ENCODE peak calls at places on chromosomes 2 and 18, in seven cellular contexts. One of them, this sample, is unnamed.

GRCh38 chr2:64467463-64467843 is 13.5 kb downstream of the LGALSL start:
- DNase-seq in neural crest cell: no peak
- DNase-seq in tibial artery: peak; percentile 41
- DNase-seq in BE2C: no peak
- DNase-seq in vagina: no peak
- DNase-seq in stomach: no peak
- DNase-seq in brain microvascular endothelial cell: no peak
- DNase-seq in this sample: no peak

GRCh38 chr2:39981877-39982276 is 202.8 kb upstream of the THUMPD2 start:
- DNase-seq in stomach: no peak
- DNase-seq in brain microvascular endothelial cell: no peak
- DNase-seq in BE2C: no peak
- DNase-seq in tibial artery: no peak
- DNase-seq in vagina: no peak
- DNase-seq in neural crest cell: no peak
- DNase-seq in this sample: no peak

GRCh38 chr18:24000613-24001490 is 13.7 kb upstream of the TTC39C start:
- DNase-seq in BE2C: no peak
- DNase-seq in tibial artery: no peak
- DNase-seq in stomach: no peak
- DNase-seq in vagina: no peak
- DNase-seq in brain microvascular endothelial cell: no peak
- DNase-seq in neural crest cell: no peak
- DNase-seq in this sample: no peak

GRCh38 chr2:47201224-47201623 is 46.1 kb upstream of the STPG4 start:
- DNase-seq in tibial artery: no peak
- DNase-seq in vagina: no peak
- DNase-seq in brain microvascular endothelial cell: no peak
- DNase-seq in stomach: no peak
- DNase-seq in BE2C: no peak
- DNase-seq in neural crest cell: no peak
- DNase-seq in this sample: no peak

GRCh38 chr18:57801379-57802165 is 1.5 kb downstream of the ATP8B1 start:
- DNase-seq in tibial artery: no peak
- DNase-seq in brain microvascular endothelial cell: no peak
- DNase-seq in neural crest cell: no peak
- DNase-seq in stomach: peak; percentile 50
- DNase-seq in vagina: no peak
- DNase-seq in BE2C: no peak
- DNase-seq in this sample: peak; percentile 53

GRCh38 chr2:206379321-206379720 is 64.0 kb upstream of the ADAM23 start:
- DNase-seq in BE2C: no peak
- DNase-seq in stomach: no peak
- DNase-seq in neural crest cell: no peak
- DNase-seq in brain microvascular endothelial cell: no peak
- DNase-seq in vagina: no peak
- DNase-seq in tibial artery: no peak
- DNase-seq in this sample: no peak

GRCh38 chr2:120470717-120471060 is 124.8 kb downstream of the INHBB start:
- DNase-seq in stomach: no peak
- DNase-seq in neural crest cell: no peak
- DNase-seq in vagina: no peak
- DNase-seq in brain microvascular endothelial cell: no peak
- DNase-seq in tibial artery: peak; percentile 61
- DNase-seq in BE2C: no peak
- DNase-seq in this sample: no peak

GRCh38 chr18:59022167-59022945 is 117.3 kb upstream of the SEC11C start:
- DNase-seq in BE2C: peak; percentile 51
- DNase-seq in tibial artery: no peak
- DNase-seq in brain microvascular endothelial cell: no peak
- DNase-seq in vagina: no peak
- DNase-seq in neural crest cell: no peak
- DNase-seq in stomach: no peak
- DNase-seq in this sample: no peak

GRCh38 chr2:7118606-7119503 is 201.6 kb downstream of the RNF144A start:
- DNase-seq in BE2C: peak; percentile 51
- DNase-seq in tibial artery: no peak
- DNase-seq in brain microvascular endothelial cell: peak; percentile 47
- DNase-seq in stomach: no peak
- DNase-seq in vagina: no peak
- DNase-seq in neural crest cell: peak; percentile 26
- DNase-seq in this sample: peak; percentile 56

GRCh38 chr2:31241625-31242270 is 7.8 kb downstream of the EHD3 start:
- DNase-seq in neural crest cell: no peak
- DNase-seq in tibial artery: no peak
- DNase-seq in stomach: no peak
- DNase-seq in brain microvascular endothelial cell: no peak
- DNase-seq in BE2C: no peak
- DNase-seq in vagina: no peak
- DNase-seq in this sample: no peak

GRCh38 chr2:200677721-200678532 is 92.1 kb downstream of the AOX1 start:
- DNase-seq in neural crest cell: no peak
- DNase-seq in vagina: no peak
- DNase-seq in tibial artery: peak; percentile 63
- DNase-seq in brain microvascular endothelial cell: peak; percentile 12
- DNase-seq in stomach: no peak
- DNase-seq in BE2C: no peak
- DNase-seq in this sample: no peak

GRCh38 chr2:29051730-29052129 is 22.6 kb downstream of the PCARE start:
- DNase-seq in neural crest cell: no peak
- DNase-seq in stomach: no peak
- DNase-seq in tibial artery: no peak
- DNase-seq in vagina: no peak
- DNase-seq in brain microvascular endothelial cell: no peak
- DNase-seq in BE2C: no peak
- DNase-seq in this sample: no peak

GRCh38 chr18:49174478-49174877 is 223.7 kb upstream of the SMAD7 start:
- DNase-seq in brain microvascular endothelial cell: no peak
- DNase-seq in stomach: no peak
- DNase-seq in neural crest cell: no peak
- DNase-seq in tibial artery: no peak
- DNase-seq in BE2C: no peak
- DNase-seq in vagina: no peak
- DNase-seq in this sample: no peak

GRCh38 chr2:70709746-70710145 is 58.3 kb downstream of the ADD2 start:
- DNase-seq in neural crest cell: no peak
- DNase-seq in stomach: no peak
- DNase-seq in BE2C: no peak
- DNase-seq in vagina: no peak
- DNase-seq in tibial artery: no peak
- DNase-seq in brain microvascular endothelial cell: no peak
- DNase-seq in this sample: no peak

GRCh38 chr18:75247601-75248421 is 37.2 kb downstream of the TSHZ1 start:
- DNase-seq in neural crest cell: no peak
- DNase-seq in vagina: no peak
- DNase-seq in BE2C: no peak
- DNase-seq in stomach: no peak
- DNase-seq in brain microvascular endothelial cell: peak; percentile 63
- DNase-seq in tibial artery: no peak
- DNase-seq in this sample: no peak

GRCh38 chr2:156445311-156446218 is 9.4 kb downstream of the GPD2 start:
- DNase-seq in stomach: no peak
- DNase-seq in tibial artery: no peak
- DNase-seq in brain microvascular endothelial cell: peak; percentile 75
- DNase-seq in vagina: no peak
- DNase-seq in BE2C: no peak
- DNase-seq in neural crest cell: no peak
- DNase-seq in this sample: no peak

GRCh38 chr18:33951031-33951430 is 273.7 kb downstream of the NOL4 start:
- DNase-seq in neural crest cell: no peak
- DNase-seq in BE2C: no peak
- DNase-seq in stomach: no peak
- DNase-seq in vagina: no peak
- DNase-seq in tibial artery: no peak
- DNase-seq in brain microvascular endothelial cell: peak; percentile 6
- DNase-seq in this sample: no peak

GRCh38 chr2:108988796-108989713 is at the start of gene EDAR:
- DNase-seq in vagina: no peak
- DNase-seq in brain microvascular endothelial cell: no peak
- DNase-seq in neural crest cell: peak; percentile 31
- DNase-seq in stomach: peak; percentile 63
- DNase-seq in tibial artery: no peak
- DNase-seq in BE2C: peak; percentile 47
- DNase-seq in this sample: peak; percentile 51

GRCh38 chr2:150234787-150235512 is 252.5 kb downstream of the RND3 start:
- DNase-seq in BE2C: no peak
- DNase-seq in vagina: no peak
- DNase-seq in brain microvascular endothelial cell: peak; percentile 38
- DNase-seq in tibial artery: no peak
- DNase-seq in stomach: no peak
- DNase-seq in neural crest cell: no peak
- DNase-seq in this sample: no peak

GRCh38 chr2:207333599-207334308 is 168.0 kb upstream of the KLF7 start:
- DNase-seq in stomach: no peak
- DNase-seq in BE2C: no peak
- DNase-seq in neural crest cell: no peak
- DNase-seq in tibial artery: no peak
- DNase-seq in brain microvascular endothelial cell: no peak
- DNase-seq in vagina: no peak
- DNase-seq in this sample: no peak

GRCh38 chr2:215960825-215961224 is 52.5 kb downstream of the MREG start:
- DNase-seq in vagina: no peak
- DNase-seq in neural crest cell: no peak
- DNase-seq in stomach: no peak
- DNase-seq in brain microvascular endothelial cell: no peak
- DNase-seq in BE2C: no peak
- DNase-seq in tibial artery: no peak
- DNase-seq in this sample: peak; percentile 19

GRCh38 chr2:217822296-217823252 is 180.2 kb downstream of the TNS1 start:
- DNase-seq in stomach: no peak
- DNase-seq in BE2C: no peak
- DNase-seq in brain microvascular endothelial cell: no peak
- DNase-seq in neural crest cell: no peak
- DNase-seq in tibial artery: no peak
- DNase-seq in vagina: no peak
- DNase-seq in this sample: no peak

GRCh38 chr2:63880603-63881002 is 38.9 kb downstream of the UGP2 start:
- DNase-seq in vagina: no peak
- DNase-seq in stomach: no peak
- DNase-seq in brain microvascular endothelial cell: no peak
- DNase-seq in neural crest cell: no peak
- DNase-seq in tibial artery: no peak
- DNase-seq in BE2C: no peak
- DNase-seq in this sample: no peak

GRCh38 chr18:79510046-79510685 is 114.4 kb downstream of the NFATC1 start:
- DNase-seq in tibial artery: peak; percentile 6
- DNase-seq in stomach: no peak
- DNase-seq in neural crest cell: no peak
- DNase-seq in brain microvascular endothelial cell: no peak
- DNase-seq in vagina: no peak
- DNase-seq in BE2C: no peak
- DNase-seq in this sample: no peak

GRCh38 chr2:64311948-64312621 is 141.9 kb upstream of the LGALSL start:
- DNase-seq in vagina: no peak
- DNase-seq in BE2C: peak; percentile 68
- DNase-seq in tibial artery: peak; percentile 82
- DNase-seq in brain microvascular endothelial cell: peak; percentile 97
- DNase-seq in neural crest cell: peak; percentile 62
- DNase-seq in stomach: peak; percentile 75
- DNase-seq in this sample: peak; percentile 52

GRCh38 chr2:10369269-10370255 is 66.9 kb downstream of the HPCAL1 start:
- DNase-seq in stomach: peak; percentile 87
- DNase-seq in BE2C: no peak
- DNase-seq in brain microvascular endothelial cell: no peak
- DNase-seq in tibial artery: no peak
- DNase-seq in neural crest cell: no peak
- DNase-seq in vagina: no peak
- DNase-seq in this sample: no peak

GRCh38 chr2:11411768-11412448 is 54.1 kb downstream of the E2F6 start:
- DNase-seq in neural crest cell: peak; percentile 51
- DNase-seq in brain microvascular endothelial cell: peak; percentile 43
- DNase-seq in vagina: no peak
- DNase-seq in tibial artery: peak; percentile 41
- DNase-seq in stomach: peak; percentile 57
- DNase-seq in BE2C: no peak
- DNase-seq in this sample: peak; percentile 46

GRCh38 chr2:208407667-208408066 is 1.1 kb downstream of the PTH2R start:
- DNase-seq in stomach: no peak
- DNase-seq in tibial artery: no peak
- DNase-seq in vagina: no peak
- DNase-seq in neural crest cell: no peak
- DNase-seq in brain microvascular endothelial cell: peak; percentile 32
- DNase-seq in BE2C: peak; percentile 53
- DNase-seq in this sample: no peak

GRCh38 chr2:203679401-203679800 is 27.0 kb upstream of the CD28 start:
- DNase-seq in BE2C: no peak
- DNase-seq in neural crest cell: no peak
- DNase-seq in brain microvascular endothelial cell: no peak
- DNase-seq in stomach: no peak
- DNase-seq in vagina: no peak
- DNase-seq in tibial artery: no peak
- DNase-seq in this sample: no peak

GRCh38 chr2:136384541-136385303 is 266.8 kb upstream of the CXCR4 start:
- DNase-seq in vagina: no peak
- DNase-seq in BE2C: peak; percentile 26
- DNase-seq in brain microvascular endothelial cell: peak; percentile 26
- DNase-seq in stomach: no peak
- DNase-seq in neural crest cell: no peak
- DNase-seq in tibial artery: no peak
- DNase-seq in this sample: peak; percentile 37
- TF ChIP-seq CTCF in vagina: no peak
- TF ChIP-seq CTCF in BE2C: peak; percentile 68
- TF ChIP-seq CTCF in brain microvascular endothelial cell: peak; percentile 78
- TF ChIP-seq CTCF in stomach: no peak
- TF ChIP-seq CTCF in neural crest cell: peak; percentile 72
- TF ChIP-seq CTCF in tibial artery: peak; percentile 30
- TF ChIP-seq CTCF in this sample: peak; percentile 71

GRCh38 chr18:76459687-76460350 is 35.2 kb downstream of the ZNF516 start:
- DNase-seq in neural crest cell: no peak
- DNase-seq in brain microvascular endothelial cell: peak; percentile 99
- DNase-seq in vagina: peak; percentile 81
- DNase-seq in BE2C: no peak
- DNase-seq in stomach: peak; percentile 61
- DNase-seq in tibial artery: no peak
- DNase-seq in this sample: no peak
- TF ChIP-seq CTCF in neural crest cell: no peak
- TF ChIP-seq CTCF in brain microvascular endothelial cell: no peak
- TF ChIP-seq CTCF in vagina: no peak
- TF ChIP-seq CTCF in BE2C: no peak
- TF ChIP-seq CTCF in stomach: no peak
- TF ChIP-seq CTCF in tibial artery: no peak
- TF ChIP-seq CTCF in this sample: no peak

DNA sequence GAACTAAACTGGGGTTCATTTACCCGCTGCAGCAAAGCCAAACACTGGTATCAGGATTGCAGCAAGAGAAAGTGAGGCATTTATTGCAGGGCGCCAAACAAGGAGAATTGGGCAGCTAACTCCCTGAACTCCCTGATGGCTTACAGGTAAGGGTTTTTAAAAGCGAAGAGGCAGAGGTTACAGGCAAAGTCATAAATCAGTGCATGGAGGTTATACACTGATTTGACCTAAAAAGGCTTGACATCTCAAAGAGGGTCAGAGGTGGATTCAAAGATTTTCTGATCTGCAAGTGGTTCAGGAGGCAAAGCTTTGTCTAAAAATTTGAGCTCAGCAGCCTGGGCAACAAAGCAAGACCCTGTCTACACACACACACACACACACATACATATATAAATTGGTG is 102.8 kb upstream of the EPC2 start:
- DNase-seq in vagina: no peak
- DNase-seq in neural crest cell: no peak
- DNase-seq in tibial artery: no peak
- DNase-seq in brain microvascular endothelial cell: no peak
- DNase-seq in stomach: no peak
- DNase-seq in BE2C: no peak
- DNase-seq in this sample: no peak
- TF ChIP-seq CTCF in vagina: no peak
- TF ChIP-seq CTCF in neural crest cell: no peak
- TF ChIP-seq CTCF in tibial artery: no peak
- TF ChIP-seq CTCF in brain microvascular endothelial cell: no peak
- TF ChIP-seq CTCF in stomach: no peak
- TF ChIP-seq CTCF in BE2C: no peak
- TF ChIP-seq CTCF in this sample: no peak

GRCh38 chr18:51168031-51168742 is 29.3 kb downstream of the MEX3C start:
- DNase-seq in brain microvascular endothelial cell: no peak
- DNase-seq in tibial artery: no peak
- DNase-seq in BE2C: no peak
- DNase-seq in vagina: no peak
- DNase-seq in stomach: no peak
- DNase-seq in neural crest cell: no peak
- DNase-seq in this sample: no peak
- TF ChIP-seq CTCF in brain microvascular endothelial cell: no peak
- TF ChIP-seq CTCF in tibial artery: no peak
- TF ChIP-seq CTCF in BE2C: no peak
- TF ChIP-seq CTCF in vagina: no peak
- TF ChIP-seq CTCF in stomach: no peak
- TF ChIP-seq CTCF in neural crest cell: no peak
- TF ChIP-seq CTCF in this sample: no peak